ENCODE peak calls at places on chromosomes 6 and 20, in five cellular contexts. K is neuronal stem cell, J is mesenchymal stem cell, W is H1, A is H9. I is an unnamed sample.

GRCh38 chr20:61322151-61322860 is 70.2 kb downstream of the CDH4 start:
- DNase-seq in K (no peak), J (no peak), W (no peak), A (no peak), I (no peak)

GRCh38 chr6:125802943-125803377 is 12.2 kb downstream of the NCOA7 start:
- DNase-seq in K (no peak), J (peak; percentile 51), W (no peak), A (no peak), I (peak; percentile 37)

GRCh38 chr6:5084787-5085637 is at the start of gene PPP1R3G:
- DNase-seq in K (peak; percentile 31), J (peak; percentile 80), W (no peak), A (peak; percentile 45), I (peak; percentile 65)

GRCh38 chr20:5181492-5181891 is 54.7 kb downstream of the CDS2 start:
- DNase-seq in K (no peak), J (no peak), W (no peak), A (no peak), I (no peak)

GRCh38 chr20:17680128-17680835 is 1.8 kb downstream of the RRBP1 start:
- DNase-seq in K (peak; percentile 20), J (peak; percentile 89), W (no peak), A (no peak), I (peak; percentile 71)

GRCh38 chr6:15132854-15133670 is 112.8 kb upstream of the JARID2 start:
- DNase-seq in K (no peak), J (peak; percentile 94), W (no peak), A (no peak), I (peak; percentile 90)

GRCh38 chr6:105370316-105370715 is 32.6 kb downstream of the PREP start:
- DNase-seq in K (no peak), J (no peak), W (no peak), A (no peak), I (no peak)

GRCh38 chr20:17646209-17646717 is 35.8 kb downstream of the RRBP1 start:
- DNase-seq in K (no peak), J (no peak), W (no peak), A (no peak), I (no peak)

GRCh38 chr20:19789446-19789845 is 31.4 kb downstream of the RIN2 start:
- DNase-seq in K (no peak), J (no peak), W (no peak), A (no peak), I (no peak)

GRCh38 chr6:131053546-131054240 is 9.4 kb downstream of the EPB41L2 start:
- DNase-seq in K (no peak), J (no peak), W (no peak), A (no peak), I (no peak)

GRCh38 chr6:80003841-80004198 is 629 bp upstream of the TTK start:
- DNase-seq in K (no peak), J (no peak), W (no peak), A (peak; percentile 33), I (no peak)

GRCh38 chr6:125377621-125378020 is 75.9 kb upstream of the HDDC2 start:
- DNase-seq in K (no peak), J (peak; percentile 95), W (no peak), A (no peak), I (peak; percentile 17)

GRCh38 chr6:129276986-129277385 is 394.0 kb downstream of the LAMA2 start:
- DNase-seq in K (no peak), J (no peak), W (no peak), A (no peak), I (no peak)

GRCh38 chr6:167504412-167504961 is 179.6 kb downstream of the TTLL2 start:
- DNase-seq in K (no peak), J (no peak), W (no peak), A (no peak), I (no peak)

GRCh38 chr6:170441316-170441715 is 111.8 kb downstream of the PSMB1 start:
- DNase-seq in K (no peak), J (peak; percentile 43), W (no peak), A (no peak), I (peak; percentile 55)

GRCh38 chr20:20741067-20742045 is 28.9 kb upstream of the RALGAPA2 start:
- DNase-seq in K (no peak), J (no peak), W (no peak), A (no peak), I (no peak)

GRCh38 chr6:161010418-161010817 is 18.8 kb downstream of the MAP3K4 start:
- DNase-seq in K (no peak), J (peak; percentile 70), W (no peak), A (no peak), I (peak; percentile 89)

GRCh38 chr20:845226-845868 is 11.8 kb downstream of the FAM110A start:
- DNase-seq in K (no peak), J (no peak), W (no peak), A (no peak), I (no peak)

GRCh38 chr20:50624351-50625016 is 66.9 kb downstream of the RIPOR3 start:
- DNase-seq in K (no peak), J (no peak), W (no peak), A (no peak), I (no peak)

GRCh38 chr6:30816791-30817739 is 67.3 kb upstream of the DDR1 start:
- DNase-seq in K (no peak), J (no peak), W (no peak), A (no peak), I (no peak)

GRCh38 chr6:138609801-138610430 is 110.6 kb upstream of the NHSL1 start:
- DNase-seq in K (no peak), J (no peak), W (no peak), A (no peak), I (peak; percentile 29)

GRCh38 chr6:19848465-19848864 is 11.3 kb downstream of the ID4 start:
- DNase-seq in K (no peak), J (no peak), W (no peak), A (no peak), I (no peak)

GRCh38 chr20:2729251-2729713 is 36.7 kb downstream of the EBF4 start:
- DNase-seq in K (no peak), J (peak; percentile 17), W (no peak), A (no peak), I (no peak)

GRCh38 chr6:475341-475740 is 83.8 kb downstream of the IRF4 start:
- DNase-seq in K (no peak), J (no peak), W (no peak), A (no peak), I (no peak)

GRCh38 chr6:22825210-22825609 is 255.8 kb downstream of the HDGFL1 start:
- DNase-seq in K (no peak), J (no peak), W (no peak), A (no peak), I (no peak)

GRCh38 chr6:82248233-82248735 is 740 bp upstream of the IBTK start:
- DNase-seq in K (no peak), J (peak; percentile 68), W (no peak), A (no peak), I (peak; percentile 65)

GRCh38 chr20:37189617-37190016 is 10.3 kb upstream of the MROH8 start:
- DNase-seq in K (no peak), J (no peak), W (no peak), A (no peak), I (no peak)

GRCh38 chr20:62678553-62678952 is 30.1 kb upstream of the NTSR1 start:
- DNase-seq in K (no peak), J (no peak), W (no peak), A (no peak), I (no peak)

GRCh38 chr6:55617272-55617671 is 38.3 kb upstream of the HMGCLL1 start:
- DNase-seq in K (no peak), J (peak; percentile 36), W (no peak), A (peak; percentile 42), I (peak; percentile 56)

GRCh38 chr20:3307078-3307477 is 68.1 kb upstream of the SLC4A11 start:
- DNase-seq in K (no peak), J (no peak), W (no peak), A (no peak), I (no peak)

GRCh38 chr20:2236266-2236665 is 59.5 kb upstream of the TGM3 start:
- DNase-seq in K (no peak), J (no peak), W (no peak), A (no peak), I (peak; percentile 20)

GRCh38 chr20:8094845-8095244 is 37.2 kb upstream of the PLCB1 start:
- DNase-seq in K (no peak), J (no peak), W (no peak), A (no peak), I (peak; percentile 56)

GRCh38 chr6:87692097-87692496 is 9.9 kb downstream of the AKIRIN2 start:
- DNase-seq in K (no peak), J (no peak), W (no peak), A (no peak), I (no peak)

GRCh38 chr6:164870175-164870574 is 439.2 kb downstream of the C6orf118 start:
- DNase-seq in K (no peak), J (no peak), W (no peak), A (no peak), I (no peak)
- H3K9me3 ChIP-seq in K (peaks cover 2% of the 10 kb centered on the region), J (peaks cover 4% of the 10 kb centered on the region), W (no peaks in the 10 kb centered on the region), A (no peaks in the 10 kb centered on the region), I (peaks cover 8% of the 10 kb centered on the region)

DNA sequence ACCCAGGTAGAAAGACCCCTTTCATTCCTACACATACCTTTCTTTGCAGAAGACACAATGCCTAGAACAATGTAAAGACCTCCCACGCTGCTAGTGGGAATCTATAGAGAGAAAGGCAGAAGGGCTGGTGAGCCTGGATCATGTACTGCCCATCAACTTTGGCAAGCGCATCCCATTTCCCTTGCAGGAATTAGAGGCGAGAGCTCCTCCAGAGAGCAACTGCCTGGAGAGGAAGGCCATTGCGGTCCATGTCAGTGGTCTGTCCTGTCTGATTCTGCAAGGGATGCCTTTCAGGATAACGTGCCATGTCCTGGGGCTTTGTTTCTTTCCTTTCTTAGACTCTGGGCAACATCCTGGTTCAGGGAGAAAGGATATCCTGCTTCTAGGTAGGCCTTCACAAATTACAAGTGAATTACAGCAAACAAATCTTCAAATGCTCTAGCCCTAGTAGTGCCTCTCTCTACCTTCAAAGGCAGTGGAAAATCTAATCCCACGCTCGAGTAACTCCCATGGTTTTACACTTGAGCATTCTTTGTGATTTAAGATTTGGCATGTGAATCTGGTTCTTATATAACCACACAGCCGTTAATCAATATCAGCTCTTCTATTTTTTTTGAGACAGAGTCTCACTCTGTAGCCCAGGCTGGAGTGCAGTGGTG is 38.5 kb downstream of the GCNT2 start:
- DNase-seq in K (no peak), J (no peak), W (no peak), A (no peak), I (no peak)
- H3K4ac ChIP-seq in K (no peak overlapping the region), J (no peak overlapping the region), W (peak overlapping the region; percentile 24), A (no peak overlapping the region), I (no peak overlapping the region)

DNA sequence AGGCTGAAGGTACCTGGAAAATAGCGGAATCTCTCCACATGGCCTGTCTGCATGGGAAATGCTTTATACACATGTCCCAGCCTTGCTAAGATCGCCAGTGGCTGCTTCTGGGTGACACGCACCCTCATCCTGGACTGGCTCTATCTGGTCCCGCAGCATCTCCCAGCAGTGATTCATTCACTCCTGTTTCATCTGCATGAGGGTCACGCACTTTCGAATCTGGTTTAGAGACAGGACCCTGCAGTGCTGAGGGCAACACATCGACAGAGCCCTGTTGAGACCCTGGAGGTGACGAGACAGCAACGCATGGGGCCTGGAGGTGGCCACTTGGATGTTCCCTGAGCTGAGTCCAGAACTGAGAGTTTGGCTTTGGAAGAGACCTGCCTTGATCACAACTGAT is 136.5 kb downstream of the SMOC2 start:
- DNase-seq in K (no peak), J (no peak), W (no peak), A (no peak), I (no peak)
- H3K9me3 ChIP-seq in K (no peaks in the 10 kb centered on the region), J (no peaks in the 10 kb centered on the region), W (no peaks in the 10 kb centered on the region), A (no peaks in the 10 kb centered on the region), I (peaks cover 55% of the 10 kb centered on the region)

DNA sequence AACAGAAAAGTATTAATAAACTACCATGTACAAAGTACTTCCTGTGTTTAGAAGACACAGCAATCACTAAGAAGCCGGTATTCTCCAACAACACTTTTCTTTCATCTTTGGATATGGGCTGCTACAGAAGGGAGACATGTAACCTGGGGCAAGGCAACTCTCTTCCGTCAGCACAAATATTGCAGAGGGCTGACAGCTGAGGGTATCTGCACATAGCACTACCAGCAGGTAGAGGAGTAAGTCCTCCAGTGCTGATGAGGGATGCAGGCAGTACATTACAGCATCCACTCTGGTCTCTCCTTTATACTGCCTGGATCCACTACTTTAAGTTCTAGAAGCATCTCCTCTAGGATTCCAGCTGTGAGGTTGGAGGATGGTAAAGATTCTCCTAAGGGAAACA is 110.5 kb upstream of the ADGRF1 start:
- DNase-seq in K (no peak), J (peak; percentile 23), W (no peak), A (no peak), I (no peak)
- H3K4ac ChIP-seq in K (no peak overlapping the region), J (peak overlapping the region; percentile 73), W (no peak overlapping the region), A (no peak overlapping the region), I (peak overlapping the region; percentile 86)